ENCODE peak calls at places on chromosome 7, in seven cellular contexts. One of them, this sample, is unnamed.

GRCh38 chr7:17599733-17600685 is 301.6 kb downstream of the AHR start:
- DNase-seq in Daoy: peak; percentile 98
- DNase-seq in astrocyte of the spinal cord: peak; percentile 95
- DNase-seq in H54: peak; percentile 60
- DNase-seq in cerebellar nuclear complex: no peak
- DNase-seq in neural progenitor cell: no peak
- DNase-seq in body of pancreas: no peak
- DNase-seq in this sample: peak; percentile 58

GRCh38 chr7:25862254-25862992 is 289.6 kb upstream of the NFE2L3 start:
- DNase-seq in Daoy: peak; percentile 100
- DNase-seq in astrocyte of the spinal cord: peak; percentile 100
- DNase-seq in H54: peak; percentile 92
- DNase-seq in cerebellar nuclear complex: no peak
- DNase-seq in neural progenitor cell: peak; percentile 100
- DNase-seq in body of pancreas: peak; percentile 68
- DNase-seq in this sample: peak; percentile 100

GRCh38 chr7:6536899-6537298 is 14.4 kb downstream of the GRID2IP start:
- DNase-seq in Daoy: peak; percentile 44
- DNase-seq in astrocyte of the spinal cord: no peak
- DNase-seq in H54: no peak
- DNase-seq in cerebellar nuclear complex: no peak
- DNase-seq in neural progenitor cell: peak; percentile 75
- DNase-seq in body of pancreas: no peak
- DNase-seq in this sample: peak; percentile 26

GRCh38 chr7:135190703-135191102 is 20.2 kb upstream of the CYREN start:
- DNase-seq in Daoy: no peak
- DNase-seq in astrocyte of the spinal cord: no peak
- DNase-seq in H54: no peak
- DNase-seq in cerebellar nuclear complex: no peak
- DNase-seq in neural progenitor cell: no peak
- DNase-seq in body of pancreas: no peak
- DNase-seq in this sample: no peak

GRCh38 chr7:14720792-14721191 is 181.8 kb downstream of the DGKB start:
- DNase-seq in Daoy: no peak
- DNase-seq in astrocyte of the spinal cord: no peak
- DNase-seq in H54: no peak
- DNase-seq in cerebellar nuclear complex: no peak
- DNase-seq in neural progenitor cell: no peak
- DNase-seq in body of pancreas: no peak
- DNase-seq in this sample: no peak

GRCh38 chr7:74138945-74139843 is 35.0 kb upstream of the EIF4H start:
- DNase-seq in Daoy: no peak
- DNase-seq in astrocyte of the spinal cord: no peak
- DNase-seq in H54: no peak
- DNase-seq in cerebellar nuclear complex: no peak
- DNase-seq in neural progenitor cell: peak; percentile 60
- DNase-seq in body of pancreas: peak; percentile 31
- DNase-seq in this sample: no peak

GRCh38 chr7:124269774-124270173 is 236.9 kb upstream of the TMEM229A start:
- DNase-seq in Daoy: no peak
- DNase-seq in astrocyte of the spinal cord: no peak
- DNase-seq in H54: no peak
- DNase-seq in cerebellar nuclear complex: no peak
- DNase-seq in neural progenitor cell: no peak
- DNase-seq in body of pancreas: no peak
- DNase-seq in this sample: no peak

GRCh38 chr7:124033093-124033806 is 383 bp upstream of the TMEM229A start:
- DNase-seq in Daoy: peak; percentile 44
- DNase-seq in astrocyte of the spinal cord: no peak
- DNase-seq in H54: no peak
- DNase-seq in cerebellar nuclear complex: no peak
- DNase-seq in neural progenitor cell: peak; percentile 77
- DNase-seq in body of pancreas: peak; percentile 82
- DNase-seq in this sample: no peak

GRCh38 chr7:47556511-47557180 is 25.3 kb downstream of the TNS3 start:
- DNase-seq in Daoy: peak; percentile 58
- DNase-seq in astrocyte of the spinal cord: no peak
- DNase-seq in H54: no peak
- DNase-seq in cerebellar nuclear complex: no peak
- DNase-seq in neural progenitor cell: no peak
- DNase-seq in body of pancreas: no peak
- DNase-seq in this sample: no peak

GRCh38 chr7:151168022-151168786 is 710 bp upstream of the GBX1 start:
- DNase-seq in Daoy: peak; percentile 76
- DNase-seq in astrocyte of the spinal cord: no peak
- DNase-seq in H54: no peak
- DNase-seq in cerebellar nuclear complex: no peak
- DNase-seq in neural progenitor cell: peak; percentile 78
- DNase-seq in body of pancreas: peak; percentile 59
- DNase-seq in this sample: no peak

GRCh38 chr7:70016044-70016770 is 417.9 kb downstream of the AUTS2 start:
- DNase-seq in Daoy: peak; percentile 89
- DNase-seq in astrocyte of the spinal cord: peak; percentile 42
- DNase-seq in H54: peak; percentile 27
- DNase-seq in cerebellar nuclear complex: no peak
- DNase-seq in neural progenitor cell: no peak
- DNase-seq in body of pancreas: no peak
- DNase-seq in this sample: no peak

This sample was measured in PC-9.